ENCODE peak calls at places on chromosomes 6 and 20, in six cellular contexts. C, M, J, F, O and R are unnamed samples.

GRCh38 chr6:166423051-166423745 is 40.5 kb upstream of the MPC1 start:
- DNase-seq in C (no peak), M (no peak), J (no peak), F (no peak), O (peak), R (no peak)

GRCh38 chr6:31308050-31308844 is 36.4 kb upstream of the HLA-C start:
- DNase-seq in C (peak), M (no peak), J (peak), F (no peak), O (no peak), R (no peak)

GRCh38 chr6:66277400-66277799 is 570.4 kb upstream of the EYS start:
- DNase-seq in C (no peak), M (no peak), J (no peak), F (no peak), O (no peak), R (no peak)

GRCh38 chr6:75217203-75217602 is 11.3 kb upstream of the COL12A1 start:
- DNase-seq in C (no peak), M (no peak), J (no peak), F (no peak), O (no peak), R (no peak)

GRCh38 chr6:166664135-166664534 is 37.1 kb upstream of the RPS6KA2 start:
- DNase-seq in C (no peak), M (no peak), J (no peak), F (no peak), O (no peak), R (no peak)

GRCh38 chr20:30485331-30486102 is 771.9 kb upstream of the DEFB115 start:
- DNase-seq in C (peak), M (no peak), J (no peak), F (no peak), O (no peak), R (no peak)

GRCh38 chr6:53805016-53805415 is 10.2 kb downstream of the LRRC1 start:
- DNase-seq in C (no peak), M (no peak), J (no peak), F (no peak), O (no peak), R (no peak)

GRCh38 chr20:33915726-33916331 is 77.9 kb upstream of the RALY start:
- DNase-seq in C (peak), M (peak), J (peak), F (no peak), O (no peak), R (no peak)

GRCh38 chr6:31627690-31628287 is 7.3 kb downstream of the PRRC2A start:
- DNase-seq in C (no peak), M (no peak), J (no peak), F (no peak), O (no peak), R (no peak)

GRCh38 chr20:44526129-44526528 is 4.3 kb upstream of the SERINC3 start:
- DNase-seq in C (no peak), M (no peak), J (no peak), F (no peak), O (no peak), R (no peak)

GRCh38 chr20:235891-236290 is 8.8 kb downstream of the DEFB129 start:
- DNase-seq in C (no peak), M (no peak), J (no peak), F (no peak), O (peak), R (no peak)

GRCh38 chr6:85015396-85015990 is 251.1 kb upstream of the TBX18 start:
- DNase-seq in C (peak), M (no peak), J (no peak), F (peak), O (peak), R (peak)

GRCh38 chr6:14074723-14075503 is 42.7 kb upstream of the CD83 start:
- DNase-seq in C (peak), M (no peak), J (peak), F (no peak), O (peak), R (peak)

GRCh38 chr6:93389192-93389591 is 30.2 kb downstream of the EPHA7 start:
- DNase-seq in C (no peak), M (no peak), J (no peak), F (no peak), O (no peak), R (no peak)

GRCh38 chr6:158329531-158329930 is 17.3 kb downstream of the TULP4 start:
- DNase-seq in C (no peak), M (no peak), J (no peak), F (no peak), O (no peak), R (no peak)

GRCh38 chr6:109034439-109035041 is 60.1 kb downstream of the SESN1 start:
- DNase-seq in C (no peak), M (no peak), J (no peak), F (no peak), O (no peak), R (no peak)

GRCh38 chr6:3789018-3789895 is 37.7 kb upstream of the PXDC1 start:
- DNase-seq in C (no peak), M (no peak), J (no peak), F (no peak), O (no peak), R (no peak)

GRCh38 chr20:64083380-64084208 is 604 bp downstream of the LKAAEAR1 start:
- DNase-seq in C (peak), M (peak), J (peak), F (peak), O (peak), R (peak)

GRCh38 chr20:55777641-55778040 is 227.7 kb downstream of the CBLN4 start:
- DNase-seq in C (no peak), M (no peak), J (no peak), F (no peak), O (no peak), R (no peak)

GRCh38 chr20:382291-383115 is 1.9 kb downstream of the TRIB3 start:
- DNase-seq in C (no peak), M (no peak), J (no peak), F (no peak), O (no peak), R (no peak)

GRCh38 chr20:20894753-20895152 is 182.3 kb upstream of the RALGAPA2 start:
- DNase-seq in C (no peak), M (no peak), J (no peak), F (no peak), O (no peak), R (no peak)

GRCh38 chr6:125748534-125749111 is 809 bp upstream of the HEY2 start:
- DNase-seq in C (no peak), M (no peak), J (no peak), F (peak), O (no peak), R (no peak)

GRCh38 chr6:45421700-45422540 is 44.2 kb upstream of the SUPT3H start:
- DNase-seq in C (peak), M (peak), J (peak), F (peak), O (peak), R (peak)

GRCh38 chr20:54726687-54727086 is 251.3 kb downstream of the DOK5 start:
- DNase-seq in C (no peak), M (no peak), J (no peak), F (no peak), O (no peak), R (no peak)

GRCh38 chr20:24999568-24999967 is 7.0 kb upstream of the APMAP start:
- DNase-seq in C (no peak), M (no peak), J (no peak), F (no peak), O (no peak), R (no peak)

GRCh38 chr20:49210101-49210749 is 9.0 kb upstream of the DDX27 start:
- DNase-seq in C (no peak), M (no peak), J (no peak), F (no peak), O (no peak), R (no peak)

GRCh38 chr20:45993197-45993951 is 15.3 kb upstream of the MMP9 start:
- DNase-seq in C (no peak), M (no peak), J (no peak), F (no peak), O (no peak), R (no peak)

GRCh38 chr6:5595184-5595583 is 333.9 kb downstream of the FARS2 start:
- DNase-seq in C (no peak), M (no peak), J (no peak), F (no peak), O (no peak), R (no peak)

GRCh38 chr6:169921227-169921626 is 169.8 kb downstream of the ERMARD start:
- DNase-seq in C (no peak), M (no peak), J (no peak), F (no peak), O (no peak), R (no peak)